ENCODE peak calls at places on chromosomes 12 and 14, in eight cellular contexts. S is PC-3; U is A549; Y is neural progenitor cell; W is CD8-positive, alpha-beta memory T cell; Z is CD8-positive, alpha-beta T cell; V is breast epithelium; B is neuronal stem cell. F is an unnamed sample.

GRCh38 chr14:68790656-68791077 is 2.2 kb downstream of the ZFP36L1 start:
- DNase-seq in U (no peak), Y (no peak), W (peak; percentile 75), V (peak; percentile 21), Z (peak; percentile 48), S (peak; percentile 49), B (no peak), F (no peak)

GRCh38 chr12:116794725-116795124 is 56.6 kb downstream of the RNFT2 start:
- DNase-seq in U (no peak), S (no peak), Z (no peak), Y (no peak), B (no peak), V (no peak), W (no peak), F (no peak)

GRCh38 chr14:51600658-51601057 is 51.1 kb upstream of the FRMD6 start:
- DNase-seq in W (no peak), Z (no peak), Y (no peak), U (no peak), B (no peak), S (no peak), V (no peak), F (no peak)

GRCh38 chr12:9184276-9184675 is 23.9 kb downstream of the PZP start:
- DNase-seq in Y (no peak), W (no peak), U (no peak), S (no peak), B (no peak), Z (no peak), V (no peak), F (no peak)

GRCh38 chr14:75247286-75247922 is 31.2 kb upstream of the FOS start:
- DNase-seq in W (peak; percentile 86), U (no peak), V (no peak), S (no peak), Y (no peak), Z (peak; percentile 34), B (no peak), F (no peak)

GRCh38 chr12:100962086-100962712 is 167.6 kb downstream of the ANO4 start:
- DNase-seq in S (no peak), B (no peak), Y (no peak), V (no peak), Z (no peak), W (no peak), U (no peak), F (no peak)

GRCh38 chr14:34029921-34030334 is 79.1 kb upstream of the EGLN3 start:
- DNase-seq in V (no peak), B (no peak), S (no peak), Y (peak; percentile 18), W (no peak), U (no peak), Z (no peak), F (peak; percentile 28)

GRCh38 chr14:68245146-68246073 is 425.8 kb downstream of the RAD51B start:
- DNase-seq in W (no peak), U (no peak), Y (no peak), V (no peak), B (no peak), Z (no peak), S (no peak), F (peak; percentile 58)

GRCh38 chr12:118287728-118288127 is 85.0 kb downstream of the TAOK3 start:
- DNase-seq in V (no peak), S (no peak), Z (no peak), U (no peak), W (no peak), Y (no peak), B (no peak), F (no peak)

GRCh38 chr12:6198556-6198955 is 1.6 kb upstream of the CD9 start:
- DNase-seq in B (no peak), S (no peak), V (no peak), Y (no peak), U (no peak), W (no peak), Z (no peak), F (no peak)

GRCh38 chr12:58547217-58547616 is 373.1 kb downstream of the LRIG3 start:
- DNase-seq in B (no peak), Y (no peak), W (no peak), S (no peak), Z (no peak), V (no peak), U (no peak), F (no peak)

GRCh38 chr12:116590561-116590960 is 31.4 kb downstream of the MAP1LC3B2 start:
- DNase-seq in S (peak; percentile 46), U (peak; percentile 56), Z (no peak), Y (no peak), W (no peak), V (no peak), B (no peak), F (no peak)

GRCh38 chr12:108828774-108829173 is 28.6 kb downstream of the SSH1 start:
- DNase-seq in V (no peak), Y (no peak), W (no peak), S (no peak), Z (no peak), U (no peak), B (no peak), F (no peak)

GRCh38 chr12:104230704-104231103 is 15.1 kb downstream of the TXNRD1 start:
- DNase-seq in U (no peak), S (no peak), Z (no peak), Y (no peak), B (no peak), V (no peak), W (no peak), F (no peak)

GRCh38 chr12:57126561-57126960 is 1.7 kb upstream of the LRP1 start:
- DNase-seq in Y (no peak), Z (no peak), V (no peak), W (no peak), S (no peak), B (no peak), U (no peak), F (no peak)

GRCh38 chr12:109962388-109962787 is 33.8 kb downstream of the GIT2 start:
- DNase-seq in Z (no peak), B (no peak), V (no peak), W (no peak), Y (no peak), U (no peak), S (no peak), F (no peak)

GRCh38 chr12:18750087-18750486 is 12.2 kb downstream of the CAPZA3 start:
- DNase-seq in U (no peak), Y (no peak), Z (no peak), B (no peak), V (no peak), W (no peak), S (peak; percentile 15), F (no peak)

GRCh38 chr12:22459872-22460490 is 84.4 kb downstream of the C2CD5 start:
- DNase-seq in V (no peak), U (peak; percentile 23), W (no peak), S (peak; percentile 75), Z (no peak), B (peak; percentile 12), Y (peak; percentile 79), F (no peak)

GRCh38 chr12:52947738-52948423 is 1.0 kb upstream of the KRT18 start:
- DNase-seq in U (no peak), B (no peak), Z (no peak), V (no peak), Y (no peak), W (no peak), S (no peak), F (no peak)
- H3K4me3 ChIP-seq in U (peak overlapping the region; percentile 91), B (no peak overlapping the region), Z (no peak overlapping the region), V (no peak overlapping the region), Y (peak overlapping the region; percentile 68), W (no peak overlapping the region), S (peak overlapping the region; percentile 94), F (no peak overlapping the region)

GRCh38 chr14:93041830-93042229 is 73.9 kb downstream of the ITPK1 start:
- DNase-seq in S (no peak), U (no peak), V (no peak), Y (no peak), W (no peak), B (no peak), Z (no peak), F (no peak)
- H3K4me1 ChIP-seq in S (peaks cover 71% of the 10 kb centered on the region), U (peaks cover 88% of the 10 kb centered on the region), V (peaks cover 4% of the 10 kb centered on the region), Y (peaks cover 50% of the 10 kb centered on the region), W (peaks cover 5% of the 10 kb centered on the region), B (peaks cover 52% of the 10 kb centered on the region), Z (peaks cover 59% of the 10 kb centered on the region), F (peaks cover 60% of the 10 kb centered on the region)

GRCh38 chr14:90628825-90629224 is 187.4 kb downstream of the TTC7B start:
- DNase-seq in Z (no peak), Y (no peak), S (no peak), V (no peak), B (no peak), W (no peak), U (no peak), F (no peak)
- H3K27ac ChIP-seq in Z (no peak overlapping the region), Y (no peak overlapping the region), S (no peak overlapping the region), V (no peak overlapping the region), B (no peak overlapping the region), W (no peak overlapping the region), U (no peak overlapping the region), F (peak overlapping the region; percentile 89)

GRCh38 chr12:122082621-122083356 is 4.2 kb downstream of the MLXIP start:
- DNase-seq in Y (no peak), S (no peak), U (no peak), Z (no peak), B (no peak), V (no peak), W (no peak), F (no peak)

GRCh38 chr12:122080149-122081107 is 1.9 kb downstream of the MLXIP start:
- DNase-seq in Z (no peak), V (no peak), B (no peak), Y (peak; percentile 40), U (peak; percentile 41), W (peak; percentile 13), S (peak; percentile 92), F (peak; percentile 77)

GRCh38 chr12:122079532-122080081 is 1.1 kb downstream of the MLXIP start:
- DNase-seq in B (no peak), U (no peak), S (no peak), W (peak; percentile 48), Z (no peak), Y (no peak), V (no peak), F (peak; percentile 78)

GRCh38 chr12:122081108-122081696 is 2.6 kb downstream of the MLXIP start:
- DNase-seq in U (no peak), W (no peak), Y (no peak), V (no peak), B (no peak), Z (no peak), S (peak; percentile 92), F (no peak)

DNA sequence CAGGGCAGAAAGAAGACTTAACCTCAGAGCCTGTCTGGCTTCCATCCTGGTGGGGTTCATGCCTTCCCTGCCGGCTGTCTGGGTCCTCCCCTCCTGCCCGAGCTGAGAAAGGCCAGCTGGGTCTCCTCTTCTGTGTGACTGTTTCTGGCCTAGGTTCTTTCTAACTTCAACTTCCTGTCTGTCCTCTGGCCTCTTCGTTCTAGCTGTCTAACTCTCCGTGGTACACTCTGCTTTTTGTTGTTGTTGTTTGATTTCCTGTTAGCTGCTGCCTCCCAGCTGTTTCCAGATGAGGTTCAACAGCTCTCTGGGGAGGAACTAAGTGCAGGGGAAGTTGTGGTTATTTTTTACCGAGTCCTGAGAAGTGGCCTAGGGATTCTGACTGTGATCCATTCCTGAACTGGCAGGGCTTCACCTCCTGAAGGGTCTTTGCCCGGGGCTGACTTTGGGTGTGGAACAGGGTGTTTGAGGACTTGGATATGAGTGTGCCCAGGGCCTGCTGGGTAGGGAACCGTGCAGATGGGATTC is 3.2 kb downstream of the MLXIP start:
- DNase-seq in Z (no peak), U (no peak), V (no peak), S (peak; percentile 14), B (no peak), Y (no peak), W (peak; percentile 75), F (no peak)
- H3K4me3 ChIP-seq in Z (peak overlapping the region; percentile 68), U (peak overlapping the region; percentile 94), V (peak overlapping the region; percentile 78), S (peak overlapping the region; percentile 81), B (no peak overlapping the region), Y (no peak overlapping the region), W (peak overlapping the region; percentile 67), F (peak overlapping the region; percentile 65)